ENCODE peak calls at places on chromosomes 5 and 9, in eight cellular contexts. S is T-helper 1 cell; M is SW480; Q is activated CD8-positive, alpha-beta T cell treated with anti-CD3 and anti-CD28 coated beads, Interleukin-2, amount 10 ng/mL, durations not matched to agents 7 days and 5 days; X is PC-3; W is LNCaP clone FGC; K is NCI-H2171; B is stimulated activated CD4-positive, alpha-beta T cell treated with anti-CD3 and anti-CD28 coated beads, Interleukin-2, amount 100 ng/mL, for 48 hours. R is an unnamed sample.

GRCh38 chr5:9920696-9921095 is 290.5 kb upstream of the TAS2R1 start:
- DNase-seq in S (no peak), M (no peak), Q (no peak), X (no peak), W (no peak), K (no peak), B (no peak), R (peak)

GRCh38 chr9:85224729-85225128 is 517.0 kb downstream of the AGTPBP1 start:
- DNase-seq in S (no peak), M (no peak), Q (no peak), X (peak), W (no peak), K (no peak), B (no peak), R (no peak)

GRCh38 chr5:85049020-85049419 is 664.3 kb upstream of the EDIL3 start:
- DNase-seq in S (no peak), M (peak), Q (no peak), X (peak), W (peak), K (no peak), B (no peak), R (no peak)

GRCh38 chr9:6562194-6562593 is 83.3 kb downstream of the GLDC start:
- DNase-seq in S (no peak), M (no peak), Q (no peak), X (no peak), W (no peak), K (no peak), B (no peak), R (no peak)

GRCh38 chr9:84153885-84154284 is 173.3 kb downstream of the RMI1 start:
- DNase-seq in S (no peak), M (no peak), Q (no peak), X (peak), W (no peak), K (no peak), B (no peak), R (no peak)

GRCh38 chr5:79107020-79107796 is 4.4 kb upstream of the BHMT start:
- DNase-seq in S (no peak), M (no peak), Q (no peak), X (peak), W (no peak), K (no peak), B (no peak), R (no peak)

GRCh38 chr9:77751341-77752091 is 103.4 kb upstream of the GNA14 start:
- DNase-seq in S (no peak), M (peak), Q (peak), X (peak), W (no peak), K (no peak), B (peak), R (no peak)

GRCh38 chr5:177233206-177233605 is 70.3 kb downstream of the RAB24 start:
- DNase-seq in S (no peak), M (no peak), Q (no peak), X (no peak), W (no peak), K (no peak), B (no peak), R (no peak)

GRCh38 chr5:150241298-150242225 is 48.0 kb downstream of the CAMK2A start:
- DNase-seq in S (no peak), M (no peak), Q (no peak), X (no peak), W (no peak), K (no peak), B (no peak), R (no peak)

GRCh38 chr9:113935677-113936380 is 59.7 kb downstream of the ZNF618 start:
- DNase-seq in S (no peak), M (no peak), Q (no peak), X (no peak), W (no peak), K (no peak), B (no peak), R (no peak)

GRCh38 chr5:140480310-140481014 is 67.0 kb upstream of the EIF4EBP3 start:
- DNase-seq in S (no peak), M (no peak), Q (no peak), X (no peak), W (peak), K (no peak), B (no peak), R (no peak)

GRCh38 chr5:78972654-78973428 is 12.3 kb downstream of the ARSB start:
- DNase-seq in S (no peak), M (no peak), Q (no peak), X (peak), W (peak), K (no peak), B (no peak), R (no peak)

GRCh38 chr5:142881727-142882126 is 111.5 kb downstream of the ARHGAP26 start:
- DNase-seq in S (no peak), M (no peak), Q (no peak), X (no peak), W (no peak), K (no peak), B (no peak), R (no peak)

GRCh38 chr5:169350759-169351240 is 49.9 kb upstream of the SLIT3 start:
- DNase-seq in S (no peak), M (peak), Q (no peak), X (peak), W (no peak), K (no peak), B (no peak), R (no peak)